ENCODE peak calls at places on chromosomes 6 and 20, in four cellular contexts. B is IMR-90; Z is adrenal gland; Q is CD8-positive, alpha-beta T cell. J is an unnamed sample.

GRCh38 chr20:62066983-62067433 is 1.3 kb upstream of the TAF4 start:
- DNase-seq in B (no peak), Z (no peak), Q (peak), J (no peak)

GRCh38 chr6:160692369-160692959 is 9.6 kb upstream of the PLG start:
- DNase-seq in B (no peak), Z (no peak), Q (no peak), J (no peak)

GRCh38 chr20:56411759-56412472 is at the start of gene CASS4:
- DNase-seq in B (peak), Z (peak), Q (peak), J (peak)

GRCh38 chr20:4729265-4729664 is 7.6 kb downstream of the PRND start:
- DNase-seq in B (no peak), Z (no peak), Q (no peak), J (no peak)

GRCh38 chr20:28562510-28562898 is 2695.0 kb upstream of the DEFB115 start:
- DNase-seq in B (peak), Z (no peak), Q (no peak), J (peak)

GRCh38 chr6:13220266-13220665 is 108.1 kb downstream of the TBC1D7 start:
- DNase-seq in B (no peak), Z (no peak), Q (no peak), J (no peak)

GRCh38 chr20:40643891-40644290 is 45.1 kb downstream of the MAFB start:
- DNase-seq in B (no peak), Z (peak), Q (no peak), J (no peak)

GRCh38 chr6:129707882-129708495 is 2.0 kb downstream of the ARHGAP18 start:
- DNase-seq in B (no peak), Z (no peak), Q (no peak), J (no peak)

GRCh38 chr20:1322511-1323245 is 6.3 kb downstream of the SDCBP2 start:
- DNase-seq in B (peak), Z (peak), Q (no peak), J (peak)

GRCh38 chr6:149335924-149336323 is 18.4 kb downstream of the TAB2 start:
- DNase-seq in B (peak), Z (no peak), Q (no peak), J (peak)

GRCh38 chr6:129671442-129672344 is 38.3 kb downstream of the ARHGAP18 start:
- DNase-seq in B (no peak), Z (no peak), Q (peak), J (no peak)

GRCh38 chr20:57189713-57190112 is 76.7 kb downstream of the BMP7 start:
- DNase-seq in B (no peak), Z (no peak), Q (no peak), J (no peak)

GRCh38 chr20:58717278-58718091 is 24.9 kb downstream of the NPEPL1 start:
- DNase-seq in B (no peak), Z (peak), Q (no peak), J (no peak)

GRCh38 chr6:11197175-11197535 is 35.3 kb downstream of the NEDD9 start:
- DNase-seq in B (peak), Z (no peak), Q (no peak), J (peak)

GRCh38 chr6:131103869-131104268 is 31.4 kb upstream of the AKAP7 start:
- DNase-seq in B (no peak), Z (no peak), Q (no peak), J (no peak)

GRCh38 chr20:58054082-58054481 is 174.4 kb downstream of the ANKRD60 start:
- DNase-seq in B (no peak), Z (no peak), Q (no peak), J (no peak)

GRCh38 chr20:56504373-56505005 is 20.1 kb upstream of the FAM209A start:
- DNase-seq in B (no peak), Z (no peak), Q (no peak), J (no peak)

GRCh38 chr20:10385850-10386544 is 48.0 kb downstream of the MKKS start:
- DNase-seq in B (no peak), Z (no peak), Q (no peak), J (no peak)

DNA sequence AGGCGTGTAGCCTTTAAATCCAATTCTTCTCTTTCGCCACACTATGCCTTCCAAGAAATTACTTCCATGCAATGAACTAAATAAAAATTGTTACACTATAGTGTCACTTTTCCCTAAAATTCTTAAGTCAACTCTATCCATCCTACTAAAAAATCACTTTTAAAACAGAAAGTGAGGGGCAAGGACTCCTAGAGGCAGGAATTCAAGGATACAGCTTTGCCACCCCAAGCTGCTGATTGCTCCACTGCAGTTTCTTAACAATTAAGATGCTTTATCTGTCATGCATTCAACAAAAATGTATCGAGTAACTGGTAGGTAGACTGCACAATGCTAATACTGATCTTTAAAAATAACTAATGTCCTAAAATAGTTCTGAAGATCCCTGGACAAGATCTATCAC is 4.3 kb downstream of the MCM9 start:
- DNase-seq in B (no peak), Z (no peak), Q (no peak), J (no peak)
- TF ChIP-seq CTCF in B (peak), Z (no peak), Q (no peak), J (peak)

DNA sequence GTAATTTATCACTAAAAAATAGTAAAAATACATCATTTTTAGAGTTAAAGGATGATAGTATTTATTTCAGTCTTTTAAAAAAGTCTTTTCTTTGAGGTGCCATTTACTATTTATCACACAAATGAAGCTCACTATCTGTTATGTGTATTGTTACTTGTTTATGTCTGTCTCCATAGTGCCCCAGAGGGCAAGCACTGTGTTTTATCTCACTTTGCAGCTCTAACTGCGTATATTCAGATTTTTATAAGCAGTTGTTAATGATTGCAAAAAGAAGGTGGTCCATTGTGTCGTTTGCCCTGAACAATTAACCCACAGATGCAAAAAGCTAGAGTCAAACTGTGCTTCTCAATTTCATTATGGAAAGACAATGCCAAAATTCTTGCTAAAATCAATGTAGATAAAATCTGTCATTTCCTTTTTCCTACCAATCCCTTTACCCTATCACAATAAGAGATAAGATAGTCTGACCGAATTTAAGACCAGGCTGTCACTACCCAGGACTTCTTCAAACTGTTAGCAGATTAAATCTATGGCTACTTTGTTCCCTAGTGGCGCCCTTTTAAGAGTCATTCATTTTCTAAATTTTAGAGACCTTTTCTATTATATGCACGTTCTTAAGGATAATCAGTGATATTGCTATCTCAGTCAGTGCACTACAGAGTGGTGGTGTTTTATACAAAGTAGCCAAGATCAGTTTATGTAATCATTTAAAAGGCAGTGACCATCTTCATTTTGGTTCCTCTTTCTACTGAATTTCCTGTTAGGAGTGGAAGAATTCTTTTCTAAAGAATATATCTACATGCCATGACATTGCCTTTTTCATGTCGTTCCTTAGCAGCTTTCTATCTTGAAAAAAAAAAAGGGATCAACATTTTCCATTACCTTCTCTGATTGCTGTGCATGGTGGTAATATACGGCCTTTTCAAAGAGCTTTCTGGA is 133.1 kb upstream of the PRDM1 start:
- DNase-seq in B (no peak), Z (no peak), Q (no peak), J (no peak)
- H3K4me3 ChIP-seq in B (no peak), Z (no peak), Q (no peak), J (no peak)

GRCh38 chr20:61044499-61044898 is 207.6 kb upstream of the CDH4 start:
- DNase-seq in B (no peak), Z (no peak), Q (no peak), J (no peak)
- TF ChIP-seq CTCF in B (no peak), Z (no peak), Q (no peak), J (no peak)

GRCh38 chr6:29753309-29753644 is 30.0 kb downstream of the HLA-F start:
- DNase-seq in B (no peak), Z (no peak), Q (no peak), J (no peak)
- H3K4me3 ChIP-seq in B (peak), Z (peak), Q (peak), J (peak)

J was measured in astrocyte of the spinal cord.